ENCODE peak calls at places on chromosomes 4 and X, in eight cellular contexts. One of them, this sample, is unnamed. For H3K4me1, the result is how much of the 10 kb centered on the place peaks cover.

GRCh38 chrX:105282077-105282476 is 61.6 kb upstream of the TEX13A start:
- DNase-seq in hepatocyte: no peak
- DNase-seq in Peyer's patch: no peak
- DNase-seq in MM.1S: no peak
- DNase-seq in IMR-90: no peak
- DNase-seq in cardiac muscle cell: no peak
- DNase-seq in OCI-LY7: no peak
- DNase-seq in upper lobe of right lung: no peak
- DNase-seq in this sample: no peak

GRCh38 chrX:41245641-41246040 is 88.3 kb upstream of the DDX3X start:
- DNase-seq in hepatocyte: no peak
- DNase-seq in upper lobe of right lung: no peak
- DNase-seq in cardiac muscle cell: no peak
- DNase-seq in OCI-LY7: no peak
- DNase-seq in MM.1S: no peak
- DNase-seq in Peyer's patch: no peak
- DNase-seq in IMR-90: no peak
- DNase-seq in this sample: no peak

GRCh38 chr4:153497091-153497531 is 31.0 kb downstream of the TMEM131L start:
- DNase-seq in IMR-90: peak
- DNase-seq in OCI-LY7: peak
- DNase-seq in hepatocyte: peak
- DNase-seq in Peyer's patch: no peak
- DNase-seq in upper lobe of right lung: no peak
- DNase-seq in cardiac muscle cell: peak
- DNase-seq in MM.1S: no peak
- DNase-seq in this sample: no peak

GRCh38 chrX:129556806-129557315 is 16.8 kb downstream of the OCRL start:
- DNase-seq in Peyer's patch: no peak
- DNase-seq in cardiac muscle cell: no peak
- DNase-seq in upper lobe of right lung: no peak
- DNase-seq in IMR-90: no peak
- DNase-seq in MM.1S: no peak
- DNase-seq in OCI-LY7: peak
- DNase-seq in hepatocyte: no peak
- DNase-seq in this sample: no peak

GRCh38 chr4:142846105-142846728 is at the start of gene INPP4B:
- DNase-seq in hepatocyte: peak
- DNase-seq in MM.1S: peak
- DNase-seq in IMR-90: peak
- DNase-seq in Peyer's patch: peak
- DNase-seq in cardiac muscle cell: peak
- DNase-seq in OCI-LY7: no peak
- DNase-seq in upper lobe of right lung: peak
- DNase-seq in this sample: peak

GRCh38 chrX:113399501-113400192 is 559.0 kb upstream of the AMOT start:
- DNase-seq in upper lobe of right lung: no peak
- DNase-seq in Peyer's patch: no peak
- DNase-seq in OCI-LY7: no peak
- DNase-seq in IMR-90: no peak
- DNase-seq in hepatocyte: no peak
- DNase-seq in cardiac muscle cell: no peak
- DNase-seq in MM.1S: no peak
- DNase-seq in this sample: no peak

GRCh38 chr4:94463771-94464170 is 12.0 kb downstream of the PDLIM5 start:
- DNase-seq in Peyer's patch: no peak
- DNase-seq in upper lobe of right lung: no peak
- DNase-seq in MM.1S: no peak
- DNase-seq in cardiac muscle cell: no peak
- DNase-seq in hepatocyte: no peak
- DNase-seq in IMR-90: peak
- DNase-seq in OCI-LY7: no peak
- DNase-seq in this sample: no peak

GRCh38 chrX:73728518-73729023 is 165.6 kb downstream of the CHIC1 start:
- DNase-seq in Peyer's patch: no peak
- DNase-seq in OCI-LY7: no peak
- DNase-seq in IMR-90: no peak
- DNase-seq in hepatocyte: no peak
- DNase-seq in cardiac muscle cell: no peak
- DNase-seq in MM.1S: no peak
- DNase-seq in upper lobe of right lung: no peak
- DNase-seq in this sample: no peak

GRCh38 chr4:47741200-47741599 is 96.7 kb downstream of the CORIN start:
- DNase-seq in IMR-90: peak
- DNase-seq in MM.1S: no peak
- DNase-seq in hepatocyte: no peak
- DNase-seq in Peyer's patch: no peak
- DNase-seq in OCI-LY7: no peak
- DNase-seq in cardiac muscle cell: no peak
- DNase-seq in upper lobe of right lung: no peak
- DNase-seq in this sample: no peak

GRCh38 chrX:21932277-21932996 is 8.1 kb upstream of the SMS start:
- DNase-seq in upper lobe of right lung: no peak
- DNase-seq in IMR-90: peak
- DNase-seq in MM.1S: no peak
- DNase-seq in cardiac muscle cell: no peak
- DNase-seq in OCI-LY7: no peak
- DNase-seq in Peyer's patch: no peak
- DNase-seq in hepatocyte: no peak
- DNase-seq in this sample: no peak

GRCh38 chrX:41137589-41137988 is 52.3 kb downstream of the USP9X start:
- DNase-seq in OCI-LY7: peak
- DNase-seq in Peyer's patch: no peak
- DNase-seq in MM.1S: peak
- DNase-seq in upper lobe of right lung: no peak
- DNase-seq in IMR-90: peak
- DNase-seq in cardiac muscle cell: no peak
- DNase-seq in hepatocyte: no peak
- DNase-seq in this sample: peak

GRCh38 chrX:1592128-1592862 is 891 bp downstream of the AKAP17A start:
- DNase-seq in hepatocyte: peak
- DNase-seq in upper lobe of right lung: peak
- DNase-seq in Peyer's patch: no peak
- DNase-seq in MM.1S: peak
- DNase-seq in IMR-90: peak
- DNase-seq in cardiac muscle cell: peak
- DNase-seq in OCI-LY7: peak
- DNase-seq in this sample: peak

GRCh38 chr4:145821771-145822170 is 116.9 kb downstream of the ZNF827 start:
- DNase-seq in cardiac muscle cell: no peak
- DNase-seq in IMR-90: no peak
- DNase-seq in OCI-LY7: no peak
- DNase-seq in MM.1S: no peak
- DNase-seq in upper lobe of right lung: no peak
- DNase-seq in Peyer's patch: no peak
- DNase-seq in hepatocyte: no peak
- DNase-seq in this sample: no peak

GRCh38 chr4:56976878-56977320 is 507 bp downstream of the NOA1 start:
- DNase-seq in MM.1S: peak
- DNase-seq in hepatocyte: peak
- DNase-seq in IMR-90: no peak
- DNase-seq in Peyer's patch: peak
- DNase-seq in upper lobe of right lung: peak
- DNase-seq in OCI-LY7: peak
- DNase-seq in cardiac muscle cell: peak
- DNase-seq in this sample: peak

GRCh38 chr4:56979674-56980073 is 978 bp downstream of the POLR2B start:
- DNase-seq in upper lobe of right lung: no peak
- DNase-seq in IMR-90: peak
- DNase-seq in hepatocyte: peak
- DNase-seq in Peyer's patch: peak
- DNase-seq in OCI-LY7: peak
- DNase-seq in cardiac muscle cell: peak
- DNase-seq in MM.1S: peak
- DNase-seq in this sample: peak

GRCh38 chr4:56978750-56979303 is at the start of gene POLR2B:
- DNase-seq in IMR-90: peak
- DNase-seq in upper lobe of right lung: peak
- DNase-seq in OCI-LY7: peak
- DNase-seq in Peyer's patch: peak
- DNase-seq in MM.1S: peak
- DNase-seq in hepatocyte: peak
- DNase-seq in cardiac muscle cell: peak
- DNase-seq in this sample: peak

GRCh38 chr4:56977321-56978012 is at the start of gene NOA1:
- DNase-seq in Peyer's patch: peak
- DNase-seq in IMR-90: peak
- DNase-seq in upper lobe of right lung: peak
- DNase-seq in OCI-LY7: peak
- DNase-seq in cardiac muscle cell: peak
- DNase-seq in MM.1S: peak
- DNase-seq in hepatocyte: peak
- DNase-seq in this sample: peak

DNA sequence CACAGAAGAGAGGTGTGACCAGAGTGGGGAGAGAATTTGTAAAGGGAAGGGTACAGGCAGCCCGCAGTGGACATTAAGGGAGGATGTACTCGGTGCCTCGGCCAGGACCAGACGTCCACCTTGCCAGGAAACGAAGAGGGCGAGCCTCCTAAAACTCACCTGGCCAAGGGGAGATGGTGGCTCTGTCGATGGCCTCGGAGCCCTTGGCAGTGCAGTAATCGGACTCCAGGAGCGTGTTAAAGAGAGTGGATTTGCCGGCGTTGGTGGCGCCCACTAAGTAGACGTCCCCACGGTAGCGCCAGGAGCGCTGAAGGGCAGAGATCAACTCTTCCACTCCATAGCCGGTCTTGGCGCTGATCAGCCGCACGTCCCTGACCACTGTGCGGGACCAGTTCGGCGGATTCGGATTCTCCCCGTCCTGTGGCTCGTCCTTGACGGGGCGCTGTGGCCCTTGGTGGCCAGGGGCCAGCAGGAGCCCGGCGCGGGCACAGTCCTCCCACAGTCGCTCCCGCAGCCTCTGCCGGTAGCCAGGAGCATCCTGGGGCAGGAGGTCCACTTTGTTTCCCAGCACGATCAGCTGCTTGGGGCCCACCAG is 1.0 kb downstream of the NOA1 start:
- DNase-seq in upper lobe of right lung: peak
- DNase-seq in cardiac muscle cell: peak
- DNase-seq in Peyer's patch: no peak
- DNase-seq in MM.1S: peak
- DNase-seq in IMR-90: no peak
- DNase-seq in OCI-LY7: peak
- DNase-seq in hepatocyte: no peak
- DNase-seq in this sample: peak
- H3K4me1 ChIP-seq in upper lobe of right lung: under half
- H3K4me1 ChIP-seq in cardiac muscle cell: under half
- H3K4me1 ChIP-seq in Peyer's patch: under half
- H3K4me1 ChIP-seq in MM.1S: under half
- H3K4me1 ChIP-seq in IMR-90: under half
- H3K4me1 ChIP-seq in OCI-LY7: under half
- H3K4me1 ChIP-seq in hepatocyte: under half
- H3K4me1 ChIP-seq in this sample: under half

DNA sequence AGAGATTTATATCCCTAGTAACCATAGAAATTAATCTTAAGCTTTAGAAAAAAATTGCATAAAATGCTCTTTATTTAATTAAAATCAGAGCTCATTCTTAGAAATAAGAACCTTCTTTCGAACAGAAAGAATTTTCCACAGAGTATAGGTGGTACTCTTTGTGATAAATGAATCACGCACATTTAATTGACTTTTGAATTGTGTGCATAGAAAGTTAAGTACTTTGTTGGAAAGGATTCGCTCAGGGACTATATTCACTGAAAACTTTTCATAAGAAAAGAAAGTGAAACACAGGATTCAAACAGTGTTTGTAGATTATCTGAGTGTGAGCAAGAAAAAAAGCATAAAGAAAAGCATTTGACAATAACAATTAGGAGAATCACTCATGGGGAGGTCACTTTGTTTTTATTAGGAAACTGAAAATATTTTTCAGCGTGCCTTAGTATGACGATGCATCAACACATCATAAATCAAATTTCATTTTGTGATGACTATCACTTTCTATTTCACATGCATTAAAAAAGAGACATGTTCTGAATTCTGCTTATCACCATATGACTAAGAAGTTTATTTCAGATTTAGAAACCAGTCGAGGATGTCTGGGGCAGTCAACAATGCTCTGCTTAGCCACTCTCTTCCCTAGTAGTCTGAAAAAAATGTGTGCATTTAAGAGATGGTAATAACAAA is 49.5 kb downstream of the STX18 start:
- DNase-seq in Peyer's patch: no peak
- DNase-seq in cardiac muscle cell: no peak
- DNase-seq in MM.1S: peak
- DNase-seq in OCI-LY7: no peak
- DNase-seq in upper lobe of right lung: no peak
- DNase-seq in IMR-90: peak
- DNase-seq in hepatocyte: no peak
- DNase-seq in this sample: no peak
- H3K4me3 ChIP-seq in Peyer's patch: no peak
- H3K4me3 ChIP-seq in cardiac muscle cell: no peak
- H3K4me3 ChIP-seq in MM.1S: peak
- H3K4me3 ChIP-seq in OCI-LY7: peak
- H3K4me3 ChIP-seq in upper lobe of right lung: no peak
- H3K4me3 ChIP-seq in IMR-90: peak
- H3K4me3 ChIP-seq in hepatocyte: no peak
- H3K4me3 ChIP-seq in this sample: no peak

DNA sequence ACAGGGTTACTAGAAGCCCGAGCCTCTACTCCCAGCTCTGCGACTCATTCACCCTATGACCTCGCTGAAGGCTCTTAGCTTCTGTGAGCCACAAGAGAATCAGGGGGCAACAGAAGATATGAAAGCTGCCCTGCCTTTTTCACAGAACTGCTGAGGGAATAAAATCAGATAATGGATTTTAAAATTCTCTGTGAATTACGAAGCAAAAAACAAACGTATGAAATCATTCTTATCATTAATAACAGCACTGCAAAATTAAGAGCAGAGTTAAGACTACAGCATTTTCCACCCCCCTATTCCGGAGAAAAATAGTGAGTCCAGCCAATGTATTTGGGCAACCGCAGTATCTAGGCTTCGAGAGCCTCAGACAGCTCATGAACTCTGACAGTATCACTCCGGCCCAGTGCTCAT is 33.5 kb downstream of the AFAP1 start:
- DNase-seq in IMR-90: peak
- DNase-seq in cardiac muscle cell: no peak
- DNase-seq in hepatocyte: no peak
- DNase-seq in MM.1S: no peak
- DNase-seq in upper lobe of right lung: no peak
- DNase-seq in Peyer's patch: no peak
- DNase-seq in OCI-LY7: no peak
- DNase-seq in this sample: no peak
- H3K4me1 ChIP-seq in IMR-90: half or more
- H3K4me1 ChIP-seq in cardiac muscle cell: half or more
- H3K4me1 ChIP-seq in hepatocyte: under half
- H3K4me1 ChIP-seq in MM.1S: under half
- H3K4me1 ChIP-seq in upper lobe of right lung: half or more
- H3K4me1 ChIP-seq in Peyer's patch: under half
- H3K4me1 ChIP-seq in OCI-LY7: under half
- H3K4me1 ChIP-seq in this sample: half or more

DNA sequence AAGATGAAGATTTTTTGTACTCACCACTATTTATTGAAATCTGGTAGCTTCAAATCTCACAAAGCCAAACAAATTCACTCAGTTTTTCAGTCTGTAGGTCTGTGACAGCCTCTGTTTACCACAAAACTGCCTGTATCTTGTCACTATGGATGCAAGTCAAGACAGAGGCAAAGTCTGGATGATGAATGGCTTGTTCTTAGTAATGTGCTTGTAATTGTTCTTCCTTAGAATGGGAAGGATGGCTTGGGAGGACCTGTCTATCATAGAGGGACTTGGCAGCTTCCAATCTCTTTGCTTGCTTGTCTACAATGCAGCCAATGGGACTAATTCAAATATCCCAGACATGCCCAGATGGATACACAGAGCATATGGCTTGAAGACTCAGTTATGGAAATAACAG is 141.2 kb upstream of the SCML1 start:
- DNase-seq in OCI-LY7: no peak
- DNase-seq in Peyer's patch: no peak
- DNase-seq in upper lobe of right lung: no peak
- DNase-seq in IMR-90: no peak
- DNase-seq in MM.1S: no peak
- DNase-seq in cardiac muscle cell: no peak
- DNase-seq in hepatocyte: no peak
- DNase-seq in this sample: no peak
- H3K4me3 ChIP-seq in OCI-LY7: no peak
- H3K4me3 ChIP-seq in Peyer's patch: no peak
- H3K4me3 ChIP-seq in upper lobe of right lung: no peak
- H3K4me3 ChIP-seq in IMR-90: no peak
- H3K4me3 ChIP-seq in MM.1S: no peak
- H3K4me3 ChIP-seq in cardiac muscle cell: no peak
- H3K4me3 ChIP-seq in hepatocyte: no peak
- H3K4me3 ChIP-seq in this sample: no peak